ENCODE peak calls at places on chromosomes 4 and X, in eight cellular contexts. G, E, B, Y, R, Z, O and N are unnamed samples.

GRCh38 chrX:40105791-40106676 is 8.3 kb upstream of the BCOR start:
- DNase-seq in R (no peak), Y (no peak), Z (peak), B (peak), O (peak), G (peak), E (peak), N (peak)

GRCh38 chr4:167222098-167222497 is 12.2 kb downstream of the SPOCK3 start:
- DNase-seq in R (no peak), E (no peak), Y (no peak), G (no peak), B (no peak), Z (peak), O (no peak), N (no peak)

GRCh38 chr4:53885668-53886067 is 178.7 kb downstream of the CHIC2 start:
- DNase-seq in Z (no peak), O (peak), R (no peak), G (no peak), Y (no peak), E (no peak), B (no peak), N (no peak)

GRCh38 chrX:1167918-1168481 is 44.4 kb downstream of the CRLF2 start:
- DNase-seq in Z (no peak), Y (no peak), R (no peak), B (no peak), E (no peak), G (no peak), O (no peak), N (no peak)

GRCh38 chr4:112523008-112523440 is 7.0 kb upstream of the NEUROG2 start:
- DNase-seq in R (no peak), O (peak), E (no peak), Z (peak), Y (no peak), B (peak), G (no peak), N (no peak)

GRCh38 chr4:16818005-16818404 is 80.4 kb downstream of the LDB2 start:
- DNase-seq in B (no peak), Z (no peak), Y (no peak), E (no peak), O (no peak), G (no peak), R (no peak), N (no peak)

GRCh38 chrX:153530411-153531145 is 13.1 kb downstream of the ATP2B3 start:
- DNase-seq in E (no peak), R (no peak), O (no peak), G (no peak), Z (no peak), Y (no peak), B (no peak), N (no peak)

GRCh38 chr4:159360549-159360948 is 257.7 kb downstream of the RAPGEF2 start:
- DNase-seq in R (no peak), Z (no peak), Y (no peak), B (no peak), G (no peak), E (no peak), O (no peak), N (no peak)

GRCh38 chrX:121221321-121221977 is 174.0 kb downstream of the GLUD2 start:
- DNase-seq in R (no peak), O (no peak), G (peak), B (no peak), Y (no peak), Z (no peak), E (no peak), N (no peak)

GRCh38 chr4:22672519-22672918 is 20.2 kb upstream of the GBA3 start:
- DNase-seq in R (no peak), G (no peak), B (no peak), E (no peak), Z (no peak), Y (no peak), O (no peak), N (no peak)

GRCh38 chrX:12137982-12138365 is 299 bp upstream of the FRMPD4 start:
- DNase-seq in R (no peak), B (no peak), O (no peak), Y (no peak), E (no peak), G (no peak), Z (no peak), N (no peak)

GRCh38 chr4:113921089-113921842 is 58.2 kb downstream of the ARSJ start:
- DNase-seq in R (no peak), Z (no peak), G (no peak), E (no peak), Y (no peak), O (no peak), B (no peak), N (no peak)

GRCh38 chr4:8305851-8306361 is 36.4 kb downstream of the HTRA3 start:
- DNase-seq in Y (peak), Z (no peak), O (peak), R (no peak), E (no peak), G (peak), B (peak), N (no peak)

GRCh38 chrX:153805436-153805835 is 11.0 kb downstream of the SSR4 start:
- DNase-seq in R (no peak), E (no peak), O (no peak), Z (no peak), G (no peak), B (no peak), Y (no peak), N (no peak)

GRCh38 chrX:133249659-133250058 is 31.5 kb upstream of the TFDP3 start:
- DNase-seq in G (no peak), O (no peak), Z (no peak), E (peak), B (no peak), R (no peak), Y (no peak), N (no peak)

GRCh38 chr4:175273995-175274753 is 356.0 kb downstream of the ADAM29 start:
- DNase-seq in Z (no peak), E (no peak), R (no peak), G (no peak), Y (no peak), B (no peak), O (no peak), N (no peak)

GRCh38 chr4:88017516-88018302 is 10.3 kb downstream of the PKD2 start:
- DNase-seq in B (no peak), Y (no peak), E (peak), O (no peak), Z (no peak), G (peak), R (peak), N (peak)

GRCh38 chr4:187732524-187732923 is 263.0 kb upstream of the ZFP42 start:
- DNase-seq in O (no peak), G (no peak), E (no peak), Y (no peak), R (no peak), Z (no peak), B (no peak), N (no peak)

GRCh38 chr4:74320559-74321118 is 12.4 kb downstream of the EPGN start:
- DNase-seq in Z (peak), E (peak), Y (no peak), R (peak), O (no peak), B (no peak), G (no peak), N (no peak)

GRCh38 chr4:3388461-3389185 is 53.1 kb upstream of the HGFAC start:
- DNase-seq in B (peak), G (no peak), Y (no peak), E (no peak), Z (peak), R (no peak), O (peak), N (peak)
- TF ChIP-seq POLR2A in B (no peak), G (no peak), Y (no peak), E (no peak), Z (no peak), R (no peak), O (no peak), N (no peak)

GRCh38 chr4:102517753-102518152 is 16.6 kb downstream of the NFKB1 start:
- DNase-seq in Y (no peak), G (no peak), B (no peak), R (no peak), O (no peak), Z (no peak), E (no peak), N (no peak)
- TF ChIP-seq POLR2A in Y (no peak), G (no peak), B (no peak), R (no peak), O (no peak), Z (no peak), E (no peak), N (no peak)

GRCh38 chrX:7110821-7111276 is 36.7 kb upstream of the STS start:
- DNase-seq in Y (no peak), R (no peak), O (no peak), E (no peak), G (no peak), Z (peak), B (no peak), N (no peak)
- TF ChIP-seq POLR2A in Y (no peak), R (no peak), O (no peak), E (no peak), G (no peak), Z (no peak), B (no peak), N (no peak)

GRCh38 chrX:23784487-23785301 is 1.7 kb downstream of the SAT1 start:
- DNase-seq in E (no peak), B (no peak), Y (no peak), Z (peak), O (no peak), R (no peak), G (no peak), N (no peak)
- TF ChIP-seq POLR2A in E (no peak), B (no peak), Y (no peak), Z (no peak), O (no peak), R (no peak), G (no peak), N (no peak)